ENCODE peak calls at places on chromosome 14, in four cellular contexts. One of them, this sample, is unnamed.

GRCh38 chr14:97866186-97866585 is 1069.0 kb downstream of the VRK1 start:
- DNase-seq in HepG2: no peak
- DNase-seq in WTC11: no peak
- DNase-seq in SK-N-SH: no peak
- DNase-seq in this sample: no peak

GRCh38 chr14:53411110-53411509 is 258.0 kb upstream of the DDHD1 start:
- DNase-seq in HepG2: no peak
- DNase-seq in WTC11: no peak
- DNase-seq in SK-N-SH: no peak
- DNase-seq in this sample: no peak

GRCh38 chr14:25050494-25051170 is 685 bp upstream of the STXBP6 start:
- DNase-seq in HepG2: no peak
- DNase-seq in WTC11: no peak
- DNase-seq in SK-N-SH: no peak
- DNase-seq in this sample: no peak

GRCh38 chr14:58887931-58888330 is 250.2 kb downstream of the DACT1 start:
- DNase-seq in HepG2: no peak
- DNase-seq in WTC11: no peak
- DNase-seq in SK-N-SH: no peak
- DNase-seq in this sample: no peak

GRCh38 chr14:79196216-79196615 is 1015.1 kb downstream of the DIO2 start:
- DNase-seq in HepG2: no peak
- DNase-seq in WTC11: no peak
- DNase-seq in SK-N-SH: no peak
- DNase-seq in this sample: no peak

GRCh38 chr14:76760331-76761197 is 704 bp upstream of the VASH1 start:
- DNase-seq in HepG2: no peak
- DNase-seq in WTC11: peak
- DNase-seq in SK-N-SH: peak
- DNase-seq in this sample: peak

GRCh38 chr14:54488318-54488645 is 498 bp downstream of the GMFB start:
- DNase-seq in HepG2: no peak
- DNase-seq in WTC11: no peak
- DNase-seq in SK-N-SH: no peak
- DNase-seq in this sample: no peak

GRCh38 chr14:98548071-98548686 is 723.8 kb downstream of the BCL11B start:
- DNase-seq in HepG2: no peak
- DNase-seq in WTC11: no peak
- DNase-seq in SK-N-SH: no peak
- DNase-seq in this sample: no peak

GRCh38 chr14:30551460-30551859 is 7.5 kb upstream of the G2E3 start:
- DNase-seq in HepG2: peak
- DNase-seq in WTC11: no peak
- DNase-seq in SK-N-SH: no peak
- DNase-seq in this sample: no peak

GRCh38 chr14:72904840-72905561 is 11.1 kb upstream of the DPF3 start:
- DNase-seq in HepG2: peak
- DNase-seq in WTC11: peak
- DNase-seq in SK-N-SH: peak
- DNase-seq in this sample: peak

GRCh38 chr14:89858084-89858483 is 96.4 kb downstream of the EFCAB11 start:
- DNase-seq in HepG2: no peak
- DNase-seq in WTC11: no peak
- DNase-seq in SK-N-SH: no peak
- DNase-seq in this sample: no peak

GRCh38 chr14:55731881-55732498 is 152.0 kb downstream of the KTN1 start:
- DNase-seq in HepG2: peak
- DNase-seq in WTC11: peak
- DNase-seq in SK-N-SH: no peak
- DNase-seq in this sample: no peak

GRCh38 chr14:82837611-82838140 is 1304.0 kb upstream of the SEL1L start:
- DNase-seq in HepG2: no peak
- DNase-seq in WTC11: no peak
- DNase-seq in SK-N-SH: no peak
- DNase-seq in this sample: no peak

GRCh38 chr14:97943619-97944018 is 1146.4 kb downstream of the VRK1 start:
- DNase-seq in HepG2: no peak
- DNase-seq in WTC11: no peak
- DNase-seq in SK-N-SH: no peak
- DNase-seq in this sample: no peak

GRCh38 chr14:63465347-63465746 is 77.8 kb downstream of the PPP2R5E start:
- DNase-seq in HepG2: no peak
- DNase-seq in WTC11: no peak
- DNase-seq in SK-N-SH: no peak
- DNase-seq in this sample: no peak

GRCh38 chr14:57389646-57390036 is 745 bp upstream of the NAA30 start:
- DNase-seq in HepG2: no peak
- DNase-seq in WTC11: peak
- DNase-seq in SK-N-SH: peak
- DNase-seq in this sample: peak

GRCh38 chr14:51182166-51182565 is 57.9 kb upstream of the TMX1 start:
- DNase-seq in HepG2: no peak
- DNase-seq in WTC11: no peak
- DNase-seq in SK-N-SH: no peak
- DNase-seq in this sample: no peak

GRCh38 chr14:78576437-78577166 is 406.4 kb downstream of the NRXN3 start:
- DNase-seq in HepG2: no peak
- DNase-seq in WTC11: no peak
- DNase-seq in SK-N-SH: no peak
- DNase-seq in this sample: no peak

GRCh38 chr14:58637040-58637390 is 747 bp upstream of the DACT1 start:
- DNase-seq in HepG2: no peak
- DNase-seq in WTC11: no peak
- DNase-seq in SK-N-SH: no peak
- DNase-seq in this sample: no peak

GRCh38 chr14:43887523-43887922 is 619.6 kb downstream of the FSCB start:
- DNase-seq in HepG2: no peak
- DNase-seq in WTC11: no peak
- DNase-seq in SK-N-SH: no peak
- DNase-seq in this sample: no peak

GRCh38 chr14:53915364-53916014 is 41.1 kb downstream of the BMP4 start:
- DNase-seq in HepG2: no peak
- DNase-seq in WTC11: no peak
- DNase-seq in SK-N-SH: no peak
- DNase-seq in this sample: no peak

GRCh38 chr14:35215110-35215872 is 76.9 kb upstream of the PSMA6 start:
- DNase-seq in HepG2: peak
- DNase-seq in WTC11: no peak
- DNase-seq in SK-N-SH: no peak
- DNase-seq in this sample: no peak

GRCh38 chr14:61404637-61405036 is 83.3 kb downstream of the PRKCH start:
- DNase-seq in HepG2: no peak
- DNase-seq in WTC11: no peak
- DNase-seq in SK-N-SH: no peak
- DNase-seq in this sample: no peak

GRCh38 chr14:88791629-88792571 is 853 bp downstream of the EML5 start:
- DNase-seq in HepG2: no peak
- DNase-seq in WTC11: peak
- DNase-seq in SK-N-SH: peak
- DNase-seq in this sample: peak

GRCh38 chr14:24662753-24663152 is 28.8 kb upstream of the GZMB start:
- DNase-seq in HepG2: no peak
- DNase-seq in WTC11: no peak
- DNase-seq in SK-N-SH: no peak
- DNase-seq in this sample: no peak

GRCh38 chr14:91985521-91986255 is 38.2 kb upstream of the FBLN5 start:
- DNase-seq in HepG2: no peak
- DNase-seq in WTC11: no peak
- DNase-seq in SK-N-SH: no peak
- DNase-seq in this sample: no peak

GRCh38 chr14:39884091-39884490 is 451.9 kb upstream of the FBXO33 start:
- DNase-seq in HepG2: no peak
- DNase-seq in WTC11: no peak
- DNase-seq in SK-N-SH: no peak
- DNase-seq in this sample: no peak

GRCh38 chr14:89000007-89000942 is 175.8 kb downstream of the TTC8 start:
- DNase-seq in HepG2: peak
- DNase-seq in WTC11: peak
- DNase-seq in SK-N-SH: no peak
- DNase-seq in this sample: peak

GRCh38 chr14:87687338-87687876 is 305.6 kb downstream of the GALC start:
- DNase-seq in HepG2: no peak
- DNase-seq in WTC11: no peak
- DNase-seq in SK-N-SH: no peak
- DNase-seq in this sample: no peak

GRCh38 chr14:35337557-35338255 is 45.5 kb downstream of the PSMA6 start:
- DNase-seq in HepG2: no peak
- DNase-seq in WTC11: peak
- DNase-seq in SK-N-SH: peak
- DNase-seq in this sample: no peak

GRCh38 chr14:67240168-67240932 is 885 bp upstream of the PALS1 start:
- DNase-seq in HepG2: peak
- DNase-seq in WTC11: peak
- DNase-seq in SK-N-SH: peak
- DNase-seq in this sample: peak
- TF ChIP-seq FOXJ3 in HepG2: no peak
- TF ChIP-seq FOXJ3 in WTC11: no peak
- TF ChIP-seq FOXJ3 in SK-N-SH: no peak
- TF ChIP-seq FOXJ3 in this sample: no peak

GRCh38 chr14:33123281-33123680 is 184.6 kb downstream of the NPAS3 start:
- DNase-seq in HepG2: no peak
- DNase-seq in WTC11: no peak
- DNase-seq in SK-N-SH: no peak
- DNase-seq in this sample: no peak

GRCh38 chr14:33118653-33119052 is 180.0 kb downstream of the NPAS3 start:
- DNase-seq in HepG2: no peak
- DNase-seq in WTC11: no peak
- DNase-seq in SK-N-SH: peak
- DNase-seq in this sample: no peak

GRCh38 chr14:33120966-33121365 is 182.3 kb downstream of the NPAS3 start:
- DNase-seq in HepG2: no peak
- DNase-seq in WTC11: no peak
- DNase-seq in SK-N-SH: no peak
- DNase-seq in this sample: no peak

DNA sequence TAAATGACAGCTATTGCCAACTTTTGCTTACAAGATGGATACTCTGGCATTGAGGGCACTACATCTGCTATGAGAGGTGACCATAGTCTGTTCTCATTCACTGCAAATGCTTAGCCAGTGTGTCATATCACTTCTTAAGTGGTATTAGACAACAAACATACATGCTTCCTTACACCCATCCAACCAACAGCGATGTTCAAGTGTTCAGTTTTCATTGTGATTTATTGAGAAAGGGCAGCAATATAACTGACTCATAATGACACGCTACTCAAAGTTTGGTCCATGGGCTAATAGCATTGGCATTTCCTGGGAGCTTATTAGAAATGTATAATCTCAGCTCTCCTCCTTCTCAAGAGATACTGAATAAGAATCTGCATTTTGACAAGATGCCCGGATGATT is 181.7 kb downstream of the NPAS3 start:
- DNase-seq in HepG2: no peak
- DNase-seq in WTC11: no peak
- DNase-seq in SK-N-SH: no peak
- DNase-seq in this sample: no peak
- TF ChIP-seq FOXJ3 in HepG2: no peak
- TF ChIP-seq FOXJ3 in WTC11: no peak
- TF ChIP-seq FOXJ3 in SK-N-SH: no peak
- TF ChIP-seq FOXJ3 in this sample: no peak

GRCh38 chr14:101174980-101175606 is 271.6 kb upstream of the RTL1 start:
- DNase-seq in HepG2: no peak
- DNase-seq in WTC11: no peak
- DNase-seq in SK-N-SH: peak
- DNase-seq in this sample: no peak

GRCh38 chr14:101177301-101178055 is 274.0 kb upstream of the RTL1 start:
- DNase-seq in HepG2: no peak
- DNase-seq in WTC11: no peak
- DNase-seq in SK-N-SH: peak
- DNase-seq in this sample: no peak

GRCh38 chr14:101176535-101177205 is 273.1 kb upstream of the RTL1 start:
- DNase-seq in HepG2: no peak
- DNase-seq in WTC11: no peak
- DNase-seq in SK-N-SH: peak
- DNase-seq in this sample: no peak

GRCh38 chr14:101174522-101174838 is 271.0 kb upstream of the RTL1 start:
- DNase-seq in HepG2: no peak
- DNase-seq in WTC11: no peak
- DNase-seq in SK-N-SH: peak
- DNase-seq in this sample: no peak

GRCh38 chr14:101175731-101176534 is 272.4 kb upstream of the RTL1 start:
- DNase-seq in HepG2: no peak
- DNase-seq in WTC11: no peak
- DNase-seq in SK-N-SH: peak
- DNase-seq in this sample: no peak
- TF ChIP-seq FOXJ3 in HepG2: no peak
- TF ChIP-seq FOXJ3 in WTC11: no peak
- TF ChIP-seq FOXJ3 in SK-N-SH: no peak
- TF ChIP-seq FOXJ3 in this sample: no peak

GRCh38 chr14:69886843-69887242 is 7.6 kb downstream of the SMOC1 start:
- DNase-seq in HepG2: no peak
- DNase-seq in WTC11: no peak
- DNase-seq in SK-N-SH: no peak
- DNase-seq in this sample: no peak
- TF ChIP-seq FOXJ3 in HepG2: no peak
- TF ChIP-seq FOXJ3 in WTC11: no peak
- TF ChIP-seq FOXJ3 in SK-N-SH: no peak
- TF ChIP-seq FOXJ3 in this sample: no peak

GRCh38 chr14:60179296-60179924 is 14.2 kb upstream of the DHRS7 start:
- DNase-seq in HepG2: no peak
- DNase-seq in WTC11: no peak
- DNase-seq in SK-N-SH: no peak
- DNase-seq in this sample: no peak
- TF ChIP-seq FOXJ3 in HepG2: no peak
- TF ChIP-seq FOXJ3 in WTC11: no peak
- TF ChIP-seq FOXJ3 in SK-N-SH: no peak
- TF ChIP-seq FOXJ3 in this sample: no peak